ENCODE peak calls at places on chromosomes 5 and 9, in five cellular contexts. F is GM13976, I is Panc1, T is natural killer cell, R is GM10248. S is an unnamed sample.

GRCh38 chr9:16870606-16871357 is at the start of gene BNC2:
- DNase-seq in F (peak; percentile 47), I (no peak), T (peak; percentile 35), R (peak; percentile 21), S (peak; percentile 85)

GRCh38 chr9:132873403-132873802 is 4.7 kb downstream of the AK8 start:
- DNase-seq in F (no peak), I (no peak), T (no peak), R (no peak), S (no peak)

GRCh38 chr5:90638878-90639277 is 80.3 kb downstream of the ADGRV1 start:
- DNase-seq in F (no peak), I (no peak), T (no peak), R (no peak), S (no peak)

GRCh38 chr5:54861212-54861894 is 124.0 kb downstream of the ESM1 start:
- DNase-seq in F (no peak), I (no peak), T (no peak), R (no peak), S (no peak)

GRCh38 chr9:72646061-72646460 is 124.7 kb downstream of the TMC1 start:
- DNase-seq in F (no peak), I (no peak), T (no peak), R (no peak), S (no peak)

GRCh38 chr5:74290634-74291033 is 349.9 kb downstream of the ENC1 start:
- DNase-seq in F (no peak), I (no peak), T (no peak), R (no peak), S (no peak)

GRCh38 chr5:90560771-90561170 is 2.2 kb downstream of the ADGRV1 start:
- DNase-seq in F (no peak), I (no peak), T (no peak), R (no peak), S (no peak)

GRCh38 chr5:34498582-34498981 is 157.5 kb upstream of the RAI14 start:
- DNase-seq in F (no peak), I (no peak), T (no peak), R (no peak), S (no peak)

GRCh38 chr9:91328186-91328585 is 33.5 kb downstream of the AUH start:
- DNase-seq in F (no peak), I (no peak), T (no peak), R (no peak), S (no peak)

GRCh38 chr5:33807771-33808170 is 84.0 kb downstream of the ADAMTS12 start:
- DNase-seq in F (no peak), I (no peak), T (no peak), R (no peak), S (no peak)

GRCh38 chr9:19408693-19409405 is at the start of gene ACER2:
- DNase-seq in F (peak; percentile 99), I (peak; percentile 28), T (peak; percentile 81), R (peak; percentile 98), S (peak; percentile 96)

GRCh38 chr5:16456103-16456832 is 9.3 kb downstream of the ZNF622 start:
- DNase-seq in F (peak; percentile 46), I (peak; percentile 69), T (peak; percentile 42), R (peak; percentile 40), S (no peak)

GRCh38 chr5:8756498-8757084 is 789.3 kb downstream of the SEMA5A start:
- DNase-seq in F (peak; percentile 15), I (peak; percentile 41), T (no peak), R (peak; percentile 14), S (no peak)

DNA sequence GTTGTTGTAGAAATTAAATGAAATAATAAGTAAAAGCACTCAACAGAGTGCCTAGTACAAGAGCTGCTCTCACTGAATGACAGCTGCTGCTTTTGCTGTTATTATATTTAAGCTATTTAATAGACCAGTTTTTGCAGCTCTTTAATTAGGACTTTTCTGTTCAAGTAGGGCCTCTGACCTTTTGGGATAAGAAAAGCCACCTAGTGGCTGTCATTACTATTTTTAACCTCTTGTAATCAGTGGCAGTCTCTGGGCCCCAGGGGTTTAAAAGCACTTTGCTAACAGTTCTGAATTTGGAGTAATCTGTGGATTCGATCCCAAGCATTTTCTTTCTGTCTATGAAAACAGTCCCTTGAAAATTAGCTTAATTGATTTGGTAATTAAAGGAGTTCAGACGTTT is 121.1 kb downstream of the NUDT12 start:
- DNase-seq in F (no peak), I (no peak), T (no peak), R (no peak), S (no peak)
- TF ChIP-seq CTCF in F (no peak), I (peak; percentile 19), T (no peak), R (no peak), S (peak; percentile 66)

DNA sequence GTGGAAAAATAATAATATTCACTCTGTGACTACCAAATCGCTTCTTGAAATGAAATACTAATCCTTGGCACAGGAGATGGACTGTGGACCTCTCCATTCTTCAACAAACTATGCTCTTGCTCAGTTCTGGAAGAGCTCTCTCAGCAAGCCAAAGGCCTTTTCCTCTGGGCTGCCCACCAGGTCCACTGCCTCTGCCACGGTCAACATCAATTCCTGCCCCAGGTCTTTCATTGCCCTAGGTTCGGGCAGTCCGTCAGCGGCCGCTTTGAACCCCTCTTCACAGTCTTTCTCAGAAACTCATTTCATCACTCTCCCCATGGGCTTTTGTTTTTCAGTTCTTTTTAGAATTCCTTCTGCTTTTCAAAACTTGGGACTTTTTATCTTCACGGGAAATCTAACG is 64.9 kb downstream of the GNAQ start:
- DNase-seq in F (no peak), I (no peak), T (no peak), R (no peak), S (no peak)
- TF ChIP-seq CTCF in F (no peak), I (no peak), T (no peak), R (no peak), S (no peak)

GRCh38 chr5:122471031-122471751 is 159.2 kb downstream of the SNCAIP start:
- DNase-seq in F (no peak), I (no peak), T (no peak), R (no peak), S (no peak)

GRCh38 chr5:122465994-122466393 is 154.0 kb downstream of the SNCAIP start:
- DNase-seq in F (no peak), I (no peak), T (no peak), R (no peak), S (no peak)

GRCh38 chr5:122470365-122470764 is 158.3 kb downstream of the SNCAIP start:
- DNase-seq in F (no peak), I (no peak), T (no peak), R (no peak), S (no peak)

GRCh38 chr5:122469520-122469919 is 157.5 kb downstream of the SNCAIP start:
- DNase-seq in F (no peak), I (no peak), T (no peak), R (no peak), S (no peak)

DNA sequence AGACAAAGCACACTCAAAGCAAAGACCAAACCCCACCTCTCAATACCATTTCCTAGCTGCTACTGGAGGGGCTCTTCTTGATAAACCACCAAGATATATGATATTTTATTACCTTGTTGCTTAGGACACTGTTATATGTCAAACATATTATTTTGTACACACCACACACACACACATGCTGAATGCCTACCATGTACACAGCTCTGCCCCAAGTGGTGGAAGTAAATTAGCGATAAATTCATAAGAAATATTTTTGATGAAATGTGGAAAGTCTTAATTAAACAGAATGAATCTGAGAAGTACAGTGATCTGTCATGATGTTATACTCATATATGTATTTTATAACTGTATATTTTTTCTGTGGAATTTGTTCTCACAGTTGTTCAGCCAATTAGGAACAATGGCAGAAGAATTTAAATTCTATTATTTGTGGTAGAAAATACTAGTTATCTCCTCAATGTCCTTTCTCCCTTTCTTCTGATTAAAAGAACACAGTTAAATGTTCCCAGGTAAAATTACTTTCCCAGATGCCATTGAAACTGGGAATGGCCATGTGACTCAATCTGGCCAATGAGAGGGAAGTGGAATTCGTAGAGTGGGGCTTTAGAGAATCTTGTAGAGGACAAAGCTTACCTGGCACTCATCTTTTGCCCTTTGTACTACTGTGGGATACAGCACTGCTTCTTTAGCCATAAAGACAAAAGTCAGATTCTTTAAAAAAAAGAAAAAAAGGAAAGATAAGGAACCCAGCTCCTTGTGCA is 156.5 kb downstream of the SNCAIP start:
- DNase-seq in F (no peak), I (no peak), T (no peak), R (no peak), S (no peak)
- TF ChIP-seq CTCF in F (no peak), I (no peak), T (no peak), R (no peak), S (peak; percentile 46)

GRCh38 chr9:109190151-109190550 is 23.1 kb upstream of the FRRS1L start:
- DNase-seq in F (no peak), I (no peak), T (no peak), R (no peak), S (no peak)

GRCh38 chr9:109194157-109194556 is 27.1 kb upstream of the FRRS1L start:
- DNase-seq in F (no peak), I (no peak), T (no peak), R (no peak), S (no peak)

GRCh38 chr9:109191746-109192145 is 24.7 kb upstream of the FRRS1L start:
- DNase-seq in F (no peak), I (no peak), T (no peak), R (no peak), S (no peak)

GRCh38 chr9:109186857-109187256 is 19.8 kb upstream of the FRRS1L start:
- DNase-seq in F (no peak), I (no peak), T (no peak), R (no peak), S (no peak)

GRCh38 chr9:109192732-109193361 is 25.8 kb upstream of the FRRS1L start:
- DNase-seq in F (peak; percentile 36), I (no peak), T (no peak), R (no peak), S (no peak)
- TF ChIP-seq CTCF in F (peak; percentile 17), I (peak; percentile 59), T (no peak), R (peak; percentile 17), S (peak; percentile 56)

GRCh38 chr9:136189394-136190236 is 15.3 kb downstream of the LHX3 start:
- DNase-seq in F (no peak), I (no peak), T (no peak), R (no peak), S (no peak)
- TF ChIP-seq CTCF in F (no peak), I (no peak), T (no peak), R (no peak), S (no peak)

DNA sequence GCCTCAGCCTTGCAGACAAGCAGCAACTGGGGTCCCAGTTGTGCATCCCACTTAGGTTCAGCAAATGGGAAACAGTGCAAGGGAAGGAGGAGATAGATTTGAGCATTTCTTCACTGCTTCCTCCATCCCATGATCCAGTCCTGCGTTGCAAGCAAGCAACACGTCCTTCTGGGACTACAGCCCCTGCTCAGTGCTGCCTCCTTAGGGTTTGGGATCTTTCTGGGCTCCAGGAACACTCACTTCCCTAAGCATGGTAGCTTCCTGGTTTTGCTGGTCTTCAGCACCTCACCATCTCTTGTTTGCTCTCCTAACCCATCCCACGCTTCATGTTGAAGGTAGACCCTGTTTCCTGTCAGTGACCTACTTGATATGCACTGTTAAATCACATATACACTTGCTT is 444.7 kb downstream of the MED10 start:
- DNase-seq in F (no peak), I (no peak), T (no peak), R (no peak), S (no peak)
- TF ChIP-seq CTCF in F (no peak), I (no peak), T (no peak), R (no peak), S (no peak)

GRCh38 chr9:15096959-15097358 is 186.7 kb upstream of the FREM1 start:
- DNase-seq in F (no peak), I (no peak), T (no peak), R (no peak), S (no peak)
- TF ChIP-seq CTCF in F (no peak), I (no peak), T (no peak), R (no peak), S (peak; percentile 57)